ENCODE peak calls at places on chromosomes 1 and 21, in five cellular contexts. One of them, this sample, is unnamed.

GRCh38 chr1:85606414-85606800 is 25.8 kb downstream of the CCN1 start:
- DNase-seq in GM12878: no peak
- DNase-seq in K562: no peak
- DNase-seq in HCT116: no peak
- DNase-seq in SK-N-SH: no peak
- DNase-seq in this sample: no peak

GRCh38 chr1:29372108-29372507 is 135.8 kb downstream of the PTPRU start:
- DNase-seq in HCT116: no peak
- DNase-seq in GM12878: no peak
- DNase-seq in SK-N-SH: peak
- DNase-seq in K562: no peak
- DNase-seq in this sample: no peak

GRCh38 chr21:22393324-22393723 is 1395.1 kb downstream of the NCAM2 start:
- DNase-seq in HCT116: no peak
- DNase-seq in GM12878: no peak
- DNase-seq in SK-N-SH: no peak
- DNase-seq in K562: no peak
- DNase-seq in this sample: no peak

GRCh38 chr1:172185206-172185605 is 235.3 kb upstream of the C1orf105 start:
- DNase-seq in SK-N-SH: no peak
- DNase-seq in HCT116: no peak
- DNase-seq in GM12878: peak
- DNase-seq in K562: no peak
- DNase-seq in this sample: no peak

GRCh38 chr1:170831276-170831675 is 104.1 kb upstream of the MROH9 start:
- DNase-seq in SK-N-SH: no peak
- DNase-seq in HCT116: no peak
- DNase-seq in K562: no peak
- DNase-seq in GM12878: no peak
- DNase-seq in this sample: no peak

GRCh38 chr1:94974824-94975223 is 47.9 kb upstream of the CNN3 start:
- DNase-seq in SK-N-SH: no peak
- DNase-seq in GM12878: no peak
- DNase-seq in K562: no peak
- DNase-seq in HCT116: no peak
- DNase-seq in this sample: no peak

GRCh38 chr1:178933709-178934573 is 63.1 kb upstream of the ANGPTL1 start:
- DNase-seq in HCT116: no peak
- DNase-seq in GM12878: no peak
- DNase-seq in K562: no peak
- DNase-seq in SK-N-SH: no peak
- DNase-seq in this sample: no peak

GRCh38 chr21:44867999-44868700 is 5.3 kb downstream of the PTTG1IP start:
- DNase-seq in GM12878: no peak
- DNase-seq in SK-N-SH: no peak
- DNase-seq in K562: no peak
- DNase-seq in HCT116: no peak
- DNase-seq in this sample: no peak

GRCh38 chr1:8448906-8449661 is 131.2 kb downstream of the SLC45A1 start:
- DNase-seq in GM12878: no peak
- DNase-seq in K562: no peak
- DNase-seq in HCT116: no peak
- DNase-seq in SK-N-SH: no peak
- DNase-seq in this sample: peak

GRCh38 chr1:93678966-93679480 is 2.6 kb downstream of the BCAR3 start:
- DNase-seq in SK-N-SH: no peak
- DNase-seq in GM12878: no peak
- DNase-seq in HCT116: no peak
- DNase-seq in K562: no peak
- DNase-seq in this sample: no peak

GRCh38 chr1:24981632-24982007 is 51.5 kb upstream of the RUNX3 start:
- DNase-seq in SK-N-SH: no peak
- DNase-seq in GM12878: no peak
- DNase-seq in HCT116: no peak
- DNase-seq in K562: no peak
- DNase-seq in this sample: no peak

GRCh38 chr1:112358798-112359408 is 37.1 kb upstream of the CTTNBP2NL start:
- DNase-seq in SK-N-SH: peak
- DNase-seq in HCT116: peak
- DNase-seq in K562: peak
- DNase-seq in GM12878: no peak
- DNase-seq in this sample: peak

GRCh38 chr21:46559291-46559983 is 45.4 kb downstream of the S100B start:
- DNase-seq in GM12878: peak
- DNase-seq in HCT116: no peak
- DNase-seq in SK-N-SH: no peak
- DNase-seq in K562: no peak
- DNase-seq in this sample: no peak

GRCh38 chr1:26970810-26971209 is 10.5 kb upstream of the KDF1 start:
- DNase-seq in SK-N-SH: no peak
- DNase-seq in HCT116: no peak
- DNase-seq in GM12878: no peak
- DNase-seq in K562: peak
- DNase-seq in this sample: no peak

GRCh38 chr1:235990376-235990795 is 74.5 kb downstream of the NID1 start:
- DNase-seq in K562: no peak
- DNase-seq in SK-N-SH: no peak
- DNase-seq in GM12878: no peak
- DNase-seq in HCT116: no peak
- DNase-seq in this sample: no peak

GRCh38 chr1:217953922-217954321 is 322.8 kb downstream of the SPATA17 start:
- DNase-seq in SK-N-SH: no peak
- DNase-seq in GM12878: no peak
- DNase-seq in HCT116: no peak
- DNase-seq in K562: no peak
- DNase-seq in this sample: peak

GRCh38 chr21:42521805-42522204 is 8.2 kb downstream of the SLC37A1 start:
- DNase-seq in HCT116: no peak
- DNase-seq in GM12878: no peak
- DNase-seq in SK-N-SH: no peak
- DNase-seq in K562: no peak
- DNase-seq in this sample: no peak

GRCh38 chr1:166907051-166907450 is 31.0 kb upstream of the TADA1 start:
- DNase-seq in SK-N-SH: no peak
- DNase-seq in HCT116: no peak
- DNase-seq in GM12878: no peak
- DNase-seq in K562: no peak
- DNase-seq in this sample: no peak

GRCh38 chr1:91697322-91698260 is 188.4 kb downstream of the TGFBR3 start:
- DNase-seq in HCT116: no peak
- DNase-seq in GM12878: peak
- DNase-seq in SK-N-SH: no peak
- DNase-seq in K562: no peak
- DNase-seq in this sample: no peak

GRCh38 chr1:212630159-212630900 is 21.8 kb downstream of the ATF3 start:
- DNase-seq in SK-N-SH: peak
- DNase-seq in K562: peak
- DNase-seq in HCT116: peak
- DNase-seq in GM12878: no peak
- DNase-seq in this sample: peak

GRCh38 chr21:44024895-44025353 is 12.8 kb downstream of the TRAPPC10 start:
- DNase-seq in HCT116: no peak
- DNase-seq in K562: peak
- DNase-seq in SK-N-SH: no peak
- DNase-seq in GM12878: no peak
- DNase-seq in this sample: peak

GRCh38 chr1:179178965-179179364 is 50.5 kb downstream of the ABL2 start:
- DNase-seq in K562: no peak
- DNase-seq in HCT116: no peak
- DNase-seq in GM12878: no peak
- DNase-seq in SK-N-SH: no peak
- DNase-seq in this sample: no peak

GRCh38 chr1:31062867-31063380 is 2.6 kb downstream of the PUM1 start:
- DNase-seq in GM12878: no peak
- DNase-seq in K562: no peak
- DNase-seq in SK-N-SH: no peak
- DNase-seq in HCT116: no peak
- DNase-seq in this sample: no peak
- TF ChIP-seq JUND in GM12878: no peak
- TF ChIP-seq JUND in K562: no peak
- TF ChIP-seq JUND in SK-N-SH: no peak
- TF ChIP-seq JUND in HCT116: no peak
- TF ChIP-seq JUND in this sample: no peak

DNA sequence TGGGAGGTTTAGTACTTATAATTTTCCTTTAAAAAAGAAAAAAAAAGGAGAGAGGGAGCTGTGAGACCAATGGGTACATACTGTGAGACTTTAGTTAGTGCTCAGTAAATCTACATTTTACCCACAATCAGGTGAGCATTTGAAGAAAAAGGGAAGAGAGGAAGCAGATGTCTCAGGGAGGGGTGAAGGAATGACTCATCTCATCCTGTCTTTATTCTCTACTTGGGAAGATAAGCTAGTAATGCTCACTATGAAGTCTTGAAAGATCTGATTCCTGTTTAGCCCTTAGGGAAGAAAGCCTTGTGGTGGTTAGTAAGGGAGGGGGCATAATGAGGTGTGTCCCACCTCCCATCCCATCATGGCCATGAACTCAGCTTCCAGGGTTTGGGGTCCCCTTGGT is 112.6 kb downstream of the PLD5 start:
- DNase-seq in SK-N-SH: no peak
- DNase-seq in HCT116: no peak
- DNase-seq in K562: no peak
- DNase-seq in GM12878: no peak
- DNase-seq in this sample: no peak
- TF ChIP-seq JUND in SK-N-SH: no peak
- TF ChIP-seq JUND in HCT116: no peak
- TF ChIP-seq JUND in K562: no peak
- TF ChIP-seq JUND in GM12878: no peak
- TF ChIP-seq JUND in this sample: no peak

DNA sequence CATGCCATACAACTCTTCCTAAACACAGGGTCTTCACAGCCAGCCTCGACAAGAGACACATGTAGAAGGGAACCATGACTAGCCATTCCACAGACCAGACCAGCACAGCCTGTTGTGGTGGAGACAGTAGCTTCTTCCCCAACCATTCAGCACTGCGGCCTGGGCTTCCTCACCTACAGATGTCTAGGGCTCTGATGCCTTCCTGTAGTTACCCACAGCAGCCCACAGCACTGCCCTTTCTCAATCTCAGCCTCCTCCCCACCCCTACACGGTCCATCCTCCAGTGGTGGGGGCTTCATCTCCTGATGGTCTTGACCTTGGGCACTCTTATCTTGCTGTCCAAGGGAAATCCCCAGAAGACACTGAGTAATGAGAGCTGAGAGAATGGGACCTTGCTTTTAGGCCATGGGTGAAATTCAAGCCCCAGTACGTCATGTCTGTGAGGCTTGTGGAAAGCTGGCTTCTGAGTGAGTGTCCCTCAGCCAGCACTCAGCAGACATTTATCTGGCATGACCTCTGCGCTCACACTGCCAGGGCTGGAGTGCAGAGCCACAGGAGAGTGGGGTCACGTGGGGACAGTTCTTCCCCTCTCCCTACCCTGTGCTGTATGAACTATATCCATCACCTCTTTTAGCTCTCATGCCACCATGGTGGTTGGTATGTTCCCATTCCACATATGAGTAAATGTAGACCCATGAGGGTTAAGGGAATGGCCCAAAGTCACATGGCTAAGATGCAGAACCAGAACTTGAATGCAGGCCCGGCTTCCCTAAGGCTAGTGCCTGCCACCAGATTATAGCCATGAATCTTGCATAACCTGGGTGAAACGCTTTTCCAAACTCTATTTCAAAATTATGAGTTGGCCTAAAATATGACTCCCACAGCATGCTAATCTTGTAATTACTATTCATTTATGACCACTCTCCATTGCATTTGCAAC is 104.7 kb downstream of the HIVEP3 start:
- DNase-seq in HCT116: no peak
- DNase-seq in SK-N-SH: no peak
- DNase-seq in GM12878: no peak
- DNase-seq in K562: no peak
- DNase-seq in this sample: no peak
- TF ChIP-seq JUND in HCT116: no peak
- TF ChIP-seq JUND in SK-N-SH: no peak
- TF ChIP-seq JUND in GM12878: no peak
- TF ChIP-seq JUND in K562: no peak
- TF ChIP-seq JUND in this sample: no peak

GRCh38 chr1:155698382-155699038 is 9.6 kb downstream of the DAP3 start:
- DNase-seq in SK-N-SH: no peak
- DNase-seq in GM12878: no peak
- DNase-seq in K562: peak
- DNase-seq in HCT116: no peak
- DNase-seq in this sample: no peak

GRCh38 chr1:155695107-155695506 is 6.2 kb downstream of the DAP3 start:
- DNase-seq in K562: no peak
- DNase-seq in HCT116: no peak
- DNase-seq in GM12878: no peak
- DNase-seq in SK-N-SH: no peak
- DNase-seq in this sample: peak

GRCh38 chr1:155695608-155696007 is 6.7 kb downstream of the DAP3 start:
- DNase-seq in HCT116: no peak
- DNase-seq in K562: no peak
- DNase-seq in SK-N-SH: no peak
- DNase-seq in GM12878: no peak
- DNase-seq in this sample: no peak

GRCh38 chr1:155697046-155697445 is 8.2 kb downstream of the DAP3 start:
- DNase-seq in GM12878: no peak
- DNase-seq in SK-N-SH: no peak
- DNase-seq in HCT116: no peak
- DNase-seq in K562: no peak
- DNase-seq in this sample: no peak

GRCh38 chr1:155696524-155696923 is 7.6 kb downstream of the DAP3 start:
- DNase-seq in HCT116: no peak
- DNase-seq in SK-N-SH: no peak
- DNase-seq in K562: no peak
- DNase-seq in GM12878: no peak
- DNase-seq in this sample: no peak
- TF ChIP-seq JUND in HCT116: no peak
- TF ChIP-seq JUND in SK-N-SH: no peak
- TF ChIP-seq JUND in K562: no peak
- TF ChIP-seq JUND in GM12878: no peak
- TF ChIP-seq JUND in this sample: no peak

GRCh38 chr1:223556414-223557124 is 108.9 kb downstream of the CAPN8 start:
- DNase-seq in HCT116: peak
- DNase-seq in SK-N-SH: peak
- DNase-seq in GM12878: peak
- DNase-seq in K562: peak
- DNase-seq in this sample: peak
- TF ChIP-seq JUND in HCT116: no peak
- TF ChIP-seq JUND in SK-N-SH: no peak
- TF ChIP-seq JUND in GM12878: peak
- TF ChIP-seq JUND in K562: no peak
- TF ChIP-seq JUND in this sample: no peak